ENCODE peak calls at places on chromosomes 6 and 20, in eight cellular contexts. U is GDM1; Q is activated CD4-positive, alpha-beta T cell treated with anti-CD3 and anti-CD28 coated beads, Interleukin-2, amount 10 ng/mL, durations not matched to agents 24 days and 14 days; K is cardiac fibroblast; F is PC-9; W is effector memory CD8-positive, alpha-beta T cell; Z is hippocampal formation; A is stimulated activated CD4-positive, alpha-beta T cell treated with anti-CD3 and anti-CD28 coated beads, Interleukin-1b, Interleukin-23, amount 100 ng/mL, for 1 hour. C is an unnamed sample.

GRCh38 chr6:43228951-43229802 is at the start of gene DNPH1:
- DNase-seq in U (peak), Q (peak), K (peak), F (peak), W (peak), Z (peak), A (peak), C (peak)

GRCh38 chr6:118325220-118325860 is 222.8 kb upstream of the PLN start:
- DNase-seq in U (no peak), Q (no peak), K (no peak), F (no peak), W (no peak), Z (no peak), A (no peak), C (no peak)

GRCh38 chr20:15949391-15949790 is 623.9 kb downstream of the KIF16B start:
- DNase-seq in U (no peak), Q (no peak), K (no peak), F (no peak), W (no peak), Z (no peak), A (no peak), C (no peak)

GRCh38 chr6:138507977-138508675 is 8.8 kb upstream of the NHSL1 start:
- DNase-seq in U (no peak), Q (no peak), K (no peak), F (no peak), W (no peak), Z (no peak), A (no peak), C (no peak)

GRCh38 chr20:3194617-3195280 is 9.7 kb downstream of the DDRGK1 start:
- DNase-seq in U (no peak), Q (no peak), K (no peak), F (no peak), W (no peak), Z (no peak), A (no peak), C (no peak)

GRCh38 chr6:141610741-141611140 is 522.0 kb upstream of the GJE1 start:
- DNase-seq in U (no peak), Q (no peak), K (peak), F (peak), W (no peak), Z (no peak), A (no peak), C (no peak)

GRCh38 chr6:126312013-126312665 is 27.8 kb upstream of the CENPW start:
- DNase-seq in U (no peak), Q (no peak), K (peak), F (no peak), W (no peak), Z (no peak), A (no peak), C (no peak)

GRCh38 chr6:52507557-52508260 is 69.2 kb downstream of the TRAM2 start:
- DNase-seq in U (no peak), Q (no peak), K (peak), F (no peak), W (no peak), Z (no peak), A (no peak), C (no peak)

C was measured in osteocyte.